ENCODE peak calls at places on chromosome 1, in nine cellular contexts. One of them, this sample, is unnamed. For H3K4me1, the result is how much of the 10 kb centered on the place peaks cover.

GRCh38 chr1:150268342-150268705 is 492 bp downstream of the APH1A start:
- DNase-seq in HCT116: no peak
- DNase-seq in K562: peak
- DNase-seq in transverse colon: peak
- DNase-seq in endothelial cell of umbilical vein: peak
- DNase-seq in esophagus muscularis mucosa: no peak
- DNase-seq in stomach: peak
- DNase-seq in IMR-90: no peak
- DNase-seq in body of pancreas: peak
- DNase-seq in this sample: no peak

GRCh38 chr1:2493691-2494322 is 17.7 kb downstream of the PLCH2 start:
- DNase-seq in HCT116: no peak
- DNase-seq in K562: no peak
- DNase-seq in transverse colon: no peak
- DNase-seq in endothelial cell of umbilical vein: no peak
- DNase-seq in esophagus muscularis mucosa: no peak
- DNase-seq in stomach: no peak
- DNase-seq in IMR-90: no peak
- DNase-seq in body of pancreas: no peak
- DNase-seq in this sample: no peak

GRCh38 chr1:156194300-156194652 is 372 bp downstream of the SLC25A44 start:
- DNase-seq in HCT116: no peak
- DNase-seq in K562: peak
- DNase-seq in transverse colon: no peak
- DNase-seq in endothelial cell of umbilical vein: no peak
- DNase-seq in esophagus muscularis mucosa: no peak
- DNase-seq in stomach: no peak
- DNase-seq in IMR-90: peak
- DNase-seq in body of pancreas: no peak
- DNase-seq in this sample: no peak

GRCh38 chr1:154741747-154742495 is 128.2 kb downstream of the KCNN3 start:
- DNase-seq in HCT116: no peak
- DNase-seq in K562: peak
- DNase-seq in transverse colon: no peak
- DNase-seq in endothelial cell of umbilical vein: no peak
- DNase-seq in esophagus muscularis mucosa: no peak
- DNase-seq in stomach: no peak
- DNase-seq in IMR-90: no peak
- DNase-seq in body of pancreas: no peak
- DNase-seq in this sample: no peak

GRCh38 chr1:156838972-156839371 is 19.9 kb downstream of the INSRR start:
- DNase-seq in HCT116: no peak
- DNase-seq in K562: peak
- DNase-seq in transverse colon: no peak
- DNase-seq in endothelial cell of umbilical vein: peak
- DNase-seq in esophagus muscularis mucosa: no peak
- DNase-seq in stomach: peak
- DNase-seq in IMR-90: no peak
- DNase-seq in body of pancreas: peak
- DNase-seq in this sample: no peak

GRCh38 chr1:153439273-153439672 is 21.2 kb downstream of the S100A7 start:
- DNase-seq in HCT116: no peak
- DNase-seq in K562: no peak
- DNase-seq in transverse colon: no peak
- DNase-seq in endothelial cell of umbilical vein: no peak
- DNase-seq in esophagus muscularis mucosa: no peak
- DNase-seq in stomach: no peak
- DNase-seq in IMR-90: no peak
- DNase-seq in body of pancreas: no peak
- DNase-seq in this sample: no peak

GRCh38 chr1:183243190-183244065 is 57.4 kb downstream of the LAMC2 start:
- DNase-seq in HCT116: no peak
- DNase-seq in K562: no peak
- DNase-seq in transverse colon: peak
- DNase-seq in endothelial cell of umbilical vein: no peak
- DNase-seq in esophagus muscularis mucosa: peak
- DNase-seq in stomach: no peak
- DNase-seq in IMR-90: no peak
- DNase-seq in body of pancreas: peak
- DNase-seq in this sample: no peak

GRCh38 chr1:234994411-234995295 is 134.0 kb downstream of the TOMM20 start:
- DNase-seq in HCT116: no peak
- DNase-seq in K562: no peak
- DNase-seq in transverse colon: no peak
- DNase-seq in endothelial cell of umbilical vein: no peak
- DNase-seq in esophagus muscularis mucosa: no peak
- DNase-seq in stomach: no peak
- DNase-seq in IMR-90: no peak
- DNase-seq in body of pancreas: no peak
- DNase-seq in this sample: no peak

GRCh38 chr1:156124557-156125483 is 10.3 kb downstream of the LMNA start:
- DNase-seq in HCT116: no peak
- DNase-seq in K562: no peak
- DNase-seq in transverse colon: peak
- DNase-seq in endothelial cell of umbilical vein: no peak
- DNase-seq in esophagus muscularis mucosa: no peak
- DNase-seq in stomach: no peak
- DNase-seq in IMR-90: no peak
- DNase-seq in body of pancreas: no peak
- DNase-seq in this sample: no peak

GRCh38 chr1:222071313-222071886 is 329.5 kb upstream of the DUSP10 start:
- DNase-seq in HCT116: no peak
- DNase-seq in K562: no peak
- DNase-seq in transverse colon: no peak
- DNase-seq in endothelial cell of umbilical vein: no peak
- DNase-seq in esophagus muscularis mucosa: no peak
- DNase-seq in stomach: no peak
- DNase-seq in IMR-90: no peak
- DNase-seq in body of pancreas: no peak
- DNase-seq in this sample: no peak

GRCh38 chr1:21631944-21632887 is 36.9 kb downstream of the RAP1GAP start:
- DNase-seq in HCT116: no peak
- DNase-seq in K562: peak
- DNase-seq in transverse colon: peak
- DNase-seq in endothelial cell of umbilical vein: no peak
- DNase-seq in esophagus muscularis mucosa: no peak
- DNase-seq in stomach: peak
- DNase-seq in IMR-90: no peak
- DNase-seq in body of pancreas: peak
- DNase-seq in this sample: no peak

GRCh38 chr1:83901547-83902155 is 97.3 kb downstream of the TTLL7 start:
- DNase-seq in HCT116: no peak
- DNase-seq in K562: no peak
- DNase-seq in transverse colon: peak
- DNase-seq in endothelial cell of umbilical vein: no peak
- DNase-seq in esophagus muscularis mucosa: no peak
- DNase-seq in stomach: peak
- DNase-seq in IMR-90: peak
- DNase-seq in body of pancreas: peak
- DNase-seq in this sample: no peak

GRCh38 chr1:233518344-233518743 is 95.6 kb upstream of the KCNK1 start:
- DNase-seq in HCT116: peak
- DNase-seq in K562: peak
- DNase-seq in transverse colon: peak
- DNase-seq in endothelial cell of umbilical vein: no peak
- DNase-seq in esophagus muscularis mucosa: no peak
- DNase-seq in stomach: peak
- DNase-seq in IMR-90: no peak
- DNase-seq in body of pancreas: peak
- DNase-seq in this sample: no peak

GRCh38 chr1:166974647-166975345 is 544 bp downstream of the ILDR2 start:
- DNase-seq in HCT116: no peak
- DNase-seq in K562: no peak
- DNase-seq in transverse colon: no peak
- DNase-seq in endothelial cell of umbilical vein: no peak
- DNase-seq in esophagus muscularis mucosa: peak
- DNase-seq in stomach: no peak
- DNase-seq in IMR-90: no peak
- DNase-seq in body of pancreas: peak
- DNase-seq in this sample: no peak

GRCh38 chr1:234553241-234554156 is 56.5 kb downstream of the IRF2BP2 start:
- DNase-seq in HCT116: no peak
- DNase-seq in K562: no peak
- DNase-seq in transverse colon: no peak
- DNase-seq in endothelial cell of umbilical vein: peak
- DNase-seq in esophagus muscularis mucosa: no peak
- DNase-seq in stomach: no peak
- DNase-seq in IMR-90: peak
- DNase-seq in body of pancreas: no peak
- DNase-seq in this sample: no peak

GRCh38 chr1:76571248-76571647 is 296.0 kb upstream of the ST6GALNAC5 start:
- DNase-seq in HCT116: no peak
- DNase-seq in K562: no peak
- DNase-seq in transverse colon: no peak
- DNase-seq in endothelial cell of umbilical vein: peak
- DNase-seq in esophagus muscularis mucosa: no peak
- DNase-seq in stomach: no peak
- DNase-seq in IMR-90: no peak
- DNase-seq in body of pancreas: no peak
- DNase-seq in this sample: no peak

DNA sequence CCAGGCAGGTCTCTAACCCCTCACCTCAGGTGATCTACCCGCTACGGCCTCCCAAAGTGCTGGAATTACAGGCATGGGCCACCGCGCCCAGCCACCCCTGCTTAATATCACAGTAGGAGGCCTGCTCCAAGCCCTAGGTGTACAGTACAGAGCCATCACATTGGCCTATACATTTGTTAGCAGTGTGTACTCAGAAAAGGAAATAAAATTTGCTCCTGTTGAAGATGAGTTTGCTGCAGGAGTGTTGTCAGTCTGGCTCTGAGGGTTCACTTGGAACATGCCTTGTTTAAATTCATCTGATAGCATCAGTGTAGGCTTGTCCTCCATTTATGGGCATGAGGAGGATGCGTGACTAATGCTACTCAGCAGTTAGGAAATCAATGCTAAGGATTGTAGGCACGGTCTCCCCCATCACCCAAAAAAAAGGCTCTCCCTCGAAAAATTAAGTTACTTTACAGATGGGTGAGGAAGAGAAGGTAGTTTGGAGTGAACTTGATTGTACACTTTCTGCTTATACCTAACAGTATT is 4.6 kb upstream of the ENAH start:
- DNase-seq in HCT116: no peak
- DNase-seq in K562: no peak
- DNase-seq in transverse colon: no peak
- DNase-seq in endothelial cell of umbilical vein: peak
- DNase-seq in esophagus muscularis mucosa: no peak
- DNase-seq in stomach: no peak
- DNase-seq in IMR-90: peak
- DNase-seq in body of pancreas: no peak
- DNase-seq in this sample: no peak
- H3K27ac ChIP-seq in HCT116: no peak
- H3K27ac ChIP-seq in K562: no peak
- H3K27ac ChIP-seq in transverse colon: peak
- H3K27ac ChIP-seq in endothelial cell of umbilical vein: peak
- H3K27ac ChIP-seq in esophagus muscularis mucosa: peak
- H3K27ac ChIP-seq in stomach: peak
- H3K27ac ChIP-seq in IMR-90: peak
- H3K27ac ChIP-seq in body of pancreas: no peak
- H3K27ac ChIP-seq in this sample: peak

GRCh38 chr1:227730630-227731151 is 4.4 kb downstream of the JMJD4 start:
- DNase-seq in HCT116: no peak
- DNase-seq in K562: peak
- DNase-seq in transverse colon: no peak
- DNase-seq in endothelial cell of umbilical vein: no peak
- DNase-seq in esophagus muscularis mucosa: no peak
- DNase-seq in stomach: no peak
- DNase-seq in IMR-90: no peak
- DNase-seq in body of pancreas: no peak
- DNase-seq in this sample: no peak
- TF ChIP-seq POLR2A in HCT116: no peak
- TF ChIP-seq POLR2A in K562: peak
- TF ChIP-seq POLR2A in transverse colon: no peak
- TF ChIP-seq POLR2A in endothelial cell of umbilical vein: no peak
- TF ChIP-seq POLR2A in esophagus muscularis mucosa: no peak
- TF ChIP-seq POLR2A in stomach: no peak
- TF ChIP-seq POLR2A in IMR-90: no peak
- TF ChIP-seq POLR2A in body of pancreas: no peak
- TF ChIP-seq POLR2A in this sample: no peak

GRCh38 chr1:24189528-24189927 is 2.4 kb upstream of the IFNLR1 start:
- DNase-seq in HCT116: no peak
- DNase-seq in K562: no peak
- DNase-seq in transverse colon: peak
- DNase-seq in endothelial cell of umbilical vein: no peak
- DNase-seq in esophagus muscularis mucosa: no peak
- DNase-seq in stomach: no peak
- DNase-seq in IMR-90: no peak
- DNase-seq in body of pancreas: no peak
- DNase-seq in this sample: no peak

GRCh38 chr1:24186031-24186710 is 918 bp downstream of the IFNLR1 start:
- DNase-seq in HCT116: no peak
- DNase-seq in K562: no peak
- DNase-seq in transverse colon: no peak
- DNase-seq in endothelial cell of umbilical vein: no peak
- DNase-seq in esophagus muscularis mucosa: no peak
- DNase-seq in stomach: no peak
- DNase-seq in IMR-90: no peak
- DNase-seq in body of pancreas: no peak
- DNase-seq in this sample: no peak

GRCh38 chr1:24185056-24185455 is 2.0 kb downstream of the IFNLR1 start:
- DNase-seq in HCT116: no peak
- DNase-seq in K562: no peak
- DNase-seq in transverse colon: no peak
- DNase-seq in endothelial cell of umbilical vein: no peak
- DNase-seq in esophagus muscularis mucosa: no peak
- DNase-seq in stomach: no peak
- DNase-seq in IMR-90: no peak
- DNase-seq in body of pancreas: no peak
- DNase-seq in this sample: no peak

GRCh38 chr1:24186993-24187790 is at the start of gene IFNLR1:
- DNase-seq in HCT116: peak
- DNase-seq in K562: peak
- DNase-seq in transverse colon: peak
- DNase-seq in endothelial cell of umbilical vein: no peak
- DNase-seq in esophagus muscularis mucosa: no peak
- DNase-seq in stomach: peak
- DNase-seq in IMR-90: no peak
- DNase-seq in body of pancreas: peak
- DNase-seq in this sample: no peak

DNA sequence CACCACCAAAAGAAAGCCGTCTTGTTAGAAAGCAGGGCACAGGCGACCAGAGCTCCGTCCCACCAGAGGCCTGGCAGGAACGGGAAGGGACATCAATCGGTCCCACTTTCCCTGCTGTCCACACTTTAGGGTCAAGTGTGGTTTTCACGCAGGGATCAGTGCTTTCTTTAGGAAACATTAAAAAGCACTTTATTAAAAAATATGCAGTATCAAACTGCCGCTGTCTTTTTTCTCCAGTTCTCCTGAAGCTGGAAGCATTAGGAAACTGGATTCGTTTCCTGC is 437 bp downstream of the IFNLR1 start:
- DNase-seq in HCT116: no peak
- DNase-seq in K562: no peak
- DNase-seq in transverse colon: no peak
- DNase-seq in endothelial cell of umbilical vein: no peak
- DNase-seq in esophagus muscularis mucosa: no peak
- DNase-seq in stomach: no peak
- DNase-seq in IMR-90: no peak
- DNase-seq in body of pancreas: no peak
- DNase-seq in this sample: no peak
- H3K4me1 ChIP-seq in HCT116: under half
- H3K4me1 ChIP-seq in K562: under half
- H3K4me1 ChIP-seq in transverse colon: under half
- H3K4me1 ChIP-seq in endothelial cell of umbilical vein: under half
- H3K4me1 ChIP-seq in esophagus muscularis mucosa: under half
- H3K4me1 ChIP-seq in stomach: under half
- H3K4me1 ChIP-seq in IMR-90: under half
- H3K4me1 ChIP-seq in body of pancreas: under half
- H3K4me1 ChIP-seq in this sample: under half

GRCh38 chr1:113871597-113872113 is at the start of gene PTPN22:
- DNase-seq in HCT116: no peak
- DNase-seq in K562: no peak
- DNase-seq in transverse colon: peak
- DNase-seq in endothelial cell of umbilical vein: no peak
- DNase-seq in esophagus muscularis mucosa: no peak
- DNase-seq in stomach: peak
- DNase-seq in IMR-90: peak
- DNase-seq in body of pancreas: no peak
- DNase-seq in this sample: no peak
- H3K27ac ChIP-seq in HCT116: no peak
- H3K27ac ChIP-seq in K562: peak
- H3K27ac ChIP-seq in transverse colon: peak
- H3K27ac ChIP-seq in endothelial cell of umbilical vein: no peak
- H3K27ac ChIP-seq in esophagus muscularis mucosa: peak
- H3K27ac ChIP-seq in stomach: peak
- H3K27ac ChIP-seq in IMR-90: no peak
- H3K27ac ChIP-seq in body of pancreas: no peak
- H3K27ac ChIP-seq in this sample: peak